ENCODE peak calls at places on chromosomes 5 and 9, in nine cellular contexts. M is heart right ventricle; V is GM23338; J is frontal cortex; C is SW480; Z is activated CD8-positive, alpha-beta memory T cell treated with anti-CD3 and anti-CD28 coated beads, Interleukin-2, amount 50 U/mL, for 4 hours; A is renal cortical epithelial cell; U is LHCN-M2; F is NCI-H460. K is an unnamed sample.

GRCh38 chr5:135498662-135498995 is 37.1 kb downstream of the NEUROG1 start:
- DNase-seq in M (no peak), V (no peak), J (no peak), C (no peak), Z (no peak), A (no peak), U (no peak), F (no peak), K (no peak)

GRCh38 chr5:43700591-43700990 is 97.6 kb downstream of the NNT start:
- DNase-seq in M (no peak), V (no peak), J (no peak), C (no peak), Z (no peak), A (no peak), U (no peak), F (no peak), K (no peak)

GRCh38 chr9:109117856-109118801 is 1.6 kb downstream of the TMEM245 start:
- DNase-seq in M (no peak), V (peak), J (no peak), C (peak), Z (peak), A (peak), U (peak), F (peak), K (peak)

GRCh38 chr9:94901019-94901363 is 174.5 kb downstream of the AOPEP start:
- DNase-seq in M (no peak), V (no peak), J (no peak), C (no peak), Z (no peak), A (no peak), U (no peak), F (no peak), K (no peak)

GRCh38 chr9:70352356-70352755 is 62.1 kb downstream of the KLF9 start:
- DNase-seq in M (no peak), V (no peak), J (no peak), C (no peak), Z (no peak), A (peak), U (peak), F (no peak), K (no peak)

GRCh38 chr9:130292104-130292503 is 26.5 kb downstream of the HMCN2 start:
- DNase-seq in M (no peak), V (no peak), J (no peak), C (no peak), Z (no peak), A (no peak), U (no peak), F (no peak), K (no peak)

GRCh38 chr5:132227485-132228240 is at the start of gene P4HA2:
- DNase-seq in M (peak), V (peak), J (peak), C (peak), Z (peak), A (peak), U (peak), F (peak), K (peak)

GRCh38 chr9:128143409-128144238 is 5.6 kb upstream of the LCN2 start:
- DNase-seq in M (peak), V (no peak), J (no peak), C (peak), Z (no peak), A (no peak), U (no peak), F (no peak), K (no peak)

GRCh38 chr5:57106661-57107060 is 67.2 kb upstream of the GPBP1 start:
- DNase-seq in M (no peak), V (no peak), J (no peak), C (no peak), Z (no peak), A (no peak), U (no peak), F (no peak), K (no peak)

GRCh38 chr9:22528485-22528884 is 81.9 kb downstream of the DMRTA1 start:
- DNase-seq in M (no peak), V (peak), J (no peak), C (no peak), Z (no peak), A (peak), U (peak), F (no peak), K (no peak)

GRCh38 chr9:38355526-38356120 is 36.9 kb upstream of the ALDH1B1 start:
- DNase-seq in M (no peak), V (no peak), J (no peak), C (no peak), Z (no peak), A (no peak), U (no peak), F (no peak), K (no peak)

GRCh38 chr5:5132185-5132584 is 7.9 kb upstream of the ADAMTS16 start:
- DNase-seq in M (no peak), V (no peak), J (no peak), C (no peak), Z (no peak), A (no peak), U (no peak), F (no peak), K (no peak)

GRCh38 chr5:156103116-156103860 is 223.7 kb upstream of the SGCD start:
- DNase-seq in M (no peak), V (no peak), J (no peak), C (no peak), Z (no peak), A (no peak), U (no peak), F (no peak), K (no peak)

GRCh38 chr5:40834391-40834848 is 602 bp downstream of the RPL37 start:
- DNase-seq in M (no peak), V (no peak), J (no peak), C (no peak), Z (peak), A (peak), U (peak), F (no peak), K (no peak)

GRCh38 chr9:89983411-89983810 is 378.6 kb downstream of the GADD45G start:
- DNase-seq in M (no peak), V (no peak), J (no peak), C (no peak), Z (no peak), A (no peak), U (no peak), F (no peak), K (no peak)

GRCh38 chr5:344668-345067 is 23.2 kb downstream of the AHRR start:
- DNase-seq in M (no peak), V (no peak), J (no peak), C (no peak), Z (no peak), A (no peak), U (no peak), F (no peak), K (no peak)

GRCh38 chr5:168012006-168012405 is 279.4 kb upstream of the WWC1 start:
- DNase-seq in M (no peak), V (no peak), J (no peak), C (no peak), Z (no peak), A (no peak), U (no peak), F (no peak), K (no peak)

GRCh38 chr5:122584411-122585110 is 190.3 kb upstream of the SNX2 start:
- DNase-seq in M (no peak), V (no peak), J (no peak), C (no peak), Z (no peak), A (no peak), U (no peak), F (no peak), K (no peak)

GRCh38 chr5:377326-377981 is 55.9 kb downstream of the AHRR start:
- DNase-seq in M (no peak), V (no peak), J (no peak), C (no peak), Z (peak), A (no peak), U (no peak), F (no peak), K (no peak)

GRCh38 chr5:11719888-11720481 is 184.3 kb downstream of the CTNND2 start:
- DNase-seq in M (no peak), V (peak), J (no peak), C (peak), Z (no peak), A (no peak), U (peak), F (peak), K (peak)

GRCh38 chr5:137035480-137035878 is 463.6 kb downstream of the SPOCK1 start:
- DNase-seq in M (no peak), V (no peak), J (no peak), C (no peak), Z (no peak), A (peak), U (no peak), F (no peak), K (no peak)

GRCh38 chr9:82488702-82489578 is 500.4 kb downstream of the SPATA31D1 start:
- DNase-seq in M (no peak), V (no peak), J (peak), C (peak), Z (no peak), A (peak), U (peak), F (no peak), K (peak)